ENCODE peak calls at places on chromosomes 1 and 21, in four cellular contexts. W, J, B and S are unnamed samples.

GRCh38 chr1:247376659-247377058 is 39.3 kb upstream of the NLRP3 start:
- DNase-seq in W (no peak), J (no peak), B (no peak), S (no peak)

GRCh38 chr1:55074455-55074854 is 35.1 kb downstream of the PCSK9 start:
- DNase-seq in W (no peak), J (no peak), B (no peak), S (no peak)

GRCh38 chr1:35559317-35559944 is 1.8 kb downstream of the NCDN start:
- DNase-seq in W (no peak), J (no peak), B (no peak), S (no peak)

GRCh38 chr21:17492415-17493168 is 20.3 kb upstream of the CXADR start:
- DNase-seq in W (no peak), J (no peak), B (no peak), S (no peak)

GRCh38 chr1:224631471-224632105 is 15.5 kb downstream of the CNIH3 start:
- DNase-seq in W (no peak), J (no peak), B (peak; percentile 54), S (no peak)

GRCh38 chr1:228463559-228464455 is 23.4 kb upstream of the RNF187 start:
- DNase-seq in W (peak; percentile 68), J (peak; percentile 75), B (peak; percentile 4), S (peak; percentile 92)

GRCh38 chr1:152932170-152932811 is 14.7 kb upstream of the SPRR5 start:
- DNase-seq in W (no peak), J (no peak), B (no peak), S (no peak)

GRCh38 chr1:206557636-206558473 is 50.5 kb downstream of the RASSF5 start:
- DNase-seq in W (no peak), J (no peak), B (no peak), S (peak; percentile 34)

GRCh38 chr1:26994020-26994745 is 691 bp downstream of the TRNP1 start:
- DNase-seq in W (no peak), J (no peak), B (no peak), S (no peak)

GRCh38 chr1:203282720-203283542 is 22.4 kb upstream of the BTG2 start:
- DNase-seq in W (no peak), J (no peak), B (no peak), S (no peak)

GRCh38 chr1:242239394-242239793 is 240.5 kb upstream of the MAP1LC3C start:
- DNase-seq in W (no peak), J (no peak), B (no peak), S (no peak)